ENCODE peak calls at places on chromosome 9, in six cellular contexts. D is mesenchymal stem cell, Q is IMR-90, C is H1, I is neuronal stem cell, N is mesendoderm. V is an unnamed sample.

GRCh38 chr9:136996361-136997281 is at the start of gene CLIC3:
- DNase-seq in C (peak), D (peak), I (no peak), Q (no peak), N (peak), V (peak)

GRCh38 chr9:69325409-69326212 is 596 bp downstream of the ENTREP1 start:
- DNase-seq in D (no peak), C (peak), I (no peak), Q (no peak), N (peak), V (peak)

GRCh38 chr9:33081128-33081851 is 4.8 kb upstream of the SMU1 start:
- DNase-seq in Q (peak), D (peak), C (no peak), I (peak), N (peak), V (peak)

GRCh38 chr9:108680946-108681345 is 174.8 kb downstream of the ACTL7B start:
- DNase-seq in I (no peak), C (no peak), Q (no peak), N (no peak), D (no peak), V (no peak)

GRCh38 chr9:77038281-77039036 is 19.0 kb downstream of the FOXB2 start:
- DNase-seq in N (no peak), I (no peak), D (no peak), C (no peak), Q (no peak), V (no peak)

GRCh38 chr9:5630038-5630507 is 1.2 kb downstream of the RIC1 start:
- DNase-seq in N (peak), Q (no peak), I (peak), C (no peak), D (peak), V (no peak)

GRCh38 chr9:124941689-124942561 is 1.0 kb upstream of the GOLGA1 start:
- DNase-seq in D (peak), C (peak), Q (peak), I (no peak), N (peak), V (peak)

GRCh38 chr9:127153484-127153883 is 31.0 kb upstream of the ANGPTL2 start:
- DNase-seq in N (no peak), I (no peak), Q (no peak), C (no peak), D (no peak), V (no peak)

GRCh38 chr9:20640331-20641187 is 18.3 kb upstream of the MLLT3 start:
- DNase-seq in D (no peak), Q (peak), N (no peak), I (no peak), C (no peak), V (no peak)

GRCh38 chr9:76417394-76417793 is 23.2 kb upstream of the RFK start:
- DNase-seq in C (no peak), N (no peak), I (no peak), D (no peak), Q (no peak), V (no peak)

GRCh38 chr9:130327781-130328348 is 62.3 kb downstream of the HMCN2 start:
- DNase-seq in N (no peak), C (no peak), D (peak), I (no peak), Q (peak), V (no peak)

GRCh38 chr9:72025956-72026355 is 34.5 kb downstream of the C9orf57 start:
- DNase-seq in C (no peak), D (no peak), N (no peak), I (no peak), Q (peak), V (no peak)

GRCh38 chr9:93684806-93685553 is 108.6 kb downstream of the PHF2 start:
- DNase-seq in N (peak), D (no peak), C (peak), Q (peak), I (no peak), V (peak)

GRCh38 chr9:129182625-129183494 is 4.8 kb upstream of the IER5L start:
- DNase-seq in D (peak), I (no peak), N (peak), C (peak), Q (no peak), V (peak)

GRCh38 chr9:127423591-127423933 is 620 bp upstream of the ZNF79 start:
- DNase-seq in C (no peak), Q (no peak), N (no peak), D (no peak), I (no peak), V (no peak)

GRCh38 chr9:114000671-114001409 is 77.3 kb downstream of the AMBP start:
- DNase-seq in I (no peak), D (no peak), N (peak), C (no peak), Q (peak), V (peak)

GRCh38 chr9:135297716-135298075 is 181.9 kb upstream of the PPP1R26 start:
- DNase-seq in Q (no peak), N (no peak), I (no peak), C (no peak), D (no peak), V (no peak)

GRCh38 chr9:70478963-70479641 is 64.6 kb upstream of the KLF9 start:
- DNase-seq in I (no peak), C (no peak), D (peak), Q (peak), N (no peak), V (no peak)

GRCh38 chr9:34403554-34404380 is 27.1 kb upstream of the MYORG start:
- DNase-seq in D (peak), C (peak), N (peak), Q (peak), I (peak), V (peak)

GRCh38 chr9:110444911-110445310 is 107.2 kb upstream of the TXNDC8 start:
- DNase-seq in I (no peak), C (no peak), Q (peak), D (peak), N (no peak), V (no peak)

GRCh38 chr9:108511200-108511756 is 344.5 kb downstream of the ACTL7B start:
- DNase-seq in C (no peak), I (no peak), Q (peak), D (no peak), N (no peak), V (no peak)

GRCh38 chr9:109411818-109412352 is 86.2 kb downstream of the PTPN3 start:
- DNase-seq in I (no peak), Q (peak), D (peak), C (no peak), N (peak), V (no peak)

GRCh38 chr9:118669986-118670385 is 699.2 kb downstream of the BRINP1 start:
- DNase-seq in C (no peak), I (no peak), N (no peak), D (no peak), Q (no peak), V (no peak)
- H3K23ac ChIP-seq in C (no peak), I (no peak), N (no peak), D (no peak), Q (no peak), V (no peak)

DNA sequence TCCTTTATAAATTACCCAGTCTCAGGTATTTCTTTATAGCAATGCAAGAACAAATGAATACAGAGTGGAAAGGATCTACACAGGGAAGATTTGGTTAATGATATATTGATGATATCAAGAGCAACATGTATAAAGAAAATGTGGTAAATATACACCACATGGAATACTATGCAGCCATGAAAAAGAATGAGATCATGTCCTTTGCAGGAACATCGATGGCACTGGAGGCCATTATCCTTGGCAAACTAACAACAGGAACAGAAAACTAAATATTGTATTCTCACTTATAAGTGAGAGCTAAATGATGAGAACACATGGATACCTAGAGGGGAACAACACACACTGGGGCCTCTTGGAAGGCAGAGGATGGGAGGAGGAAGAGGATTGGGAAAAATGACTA is 19.9 kb upstream of the PUM3 start:
- DNase-seq in C (no peak), N (no peak), I (no peak), D (no peak), Q (no peak), V (no peak)
- H4K8ac ChIP-seq in C (no peak), N (no peak), I (no peak), D (no peak), Q (no peak), V (no peak)

DNA sequence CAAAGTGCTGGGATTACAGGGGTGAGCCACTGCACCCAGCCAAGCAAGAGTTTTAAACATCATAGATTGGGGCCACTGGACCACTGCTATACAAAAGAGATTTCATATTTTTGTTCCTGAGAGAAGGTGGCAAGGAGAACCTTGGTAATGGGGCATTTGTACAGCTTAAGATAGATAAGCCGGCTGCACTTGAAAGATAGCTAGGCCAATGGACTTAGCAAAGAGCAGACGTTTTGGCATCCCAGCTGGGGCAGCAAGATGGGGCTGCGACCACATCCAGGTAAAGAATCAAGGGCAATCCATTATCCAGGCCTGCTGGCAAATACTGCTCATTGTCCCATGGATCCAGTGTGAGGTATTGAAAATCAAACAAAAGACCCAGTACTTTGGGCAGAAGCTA is 3.9 kb upstream of the ISCA1 start:
- DNase-seq in D (no peak), I (no peak), N (peak), Q (no peak), C (no peak), V (no peak)
- H3K23ac ChIP-seq in D (no peak), I (no peak), N (no peak), Q (no peak), C (no peak), V (no peak)

GRCh38 chr9:81614335-81614734 is 75.0 kb downstream of the TLE1 start:
- DNase-seq in N (no peak), I (no peak), D (no peak), Q (no peak), C (no peak), V (no peak)

GRCh38 chr9:81610739-81611107 is 78.6 kb downstream of the TLE1 start:
- DNase-seq in Q (no peak), N (no peak), D (no peak), C (no peak), I (no peak), V (no peak)

GRCh38 chr9:81613002-81613750 is 76.2 kb downstream of the TLE1 start:
- DNase-seq in D (peak), N (no peak), I (no peak), C (no peak), Q (peak), V (no peak)

GRCh38 chr9:81609782-81610738 is 79.3 kb downstream of the TLE1 start:
- DNase-seq in I (no peak), Q (peak), D (peak), C (no peak), N (peak), V (no peak)

DNA sequence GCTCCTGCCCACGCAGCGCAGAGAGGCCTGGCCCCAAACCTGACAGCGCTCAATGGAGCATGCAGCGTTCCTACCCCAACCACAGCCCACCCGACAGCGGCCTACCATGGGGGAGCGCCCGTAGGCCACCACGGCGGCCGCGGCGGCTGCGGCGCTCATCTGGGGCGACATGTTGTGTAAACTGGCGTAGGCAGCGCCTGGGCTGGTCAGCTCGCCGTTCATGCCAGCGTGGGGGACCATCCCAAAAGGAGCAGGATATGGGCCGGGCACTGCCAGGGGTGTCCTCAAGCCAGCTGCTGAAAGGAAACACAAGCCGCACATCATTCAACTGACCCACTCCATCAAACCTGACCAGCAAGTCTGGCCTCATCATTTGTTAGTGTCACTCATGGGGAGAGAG is 77.7 kb downstream of the TLE1 start:
- DNase-seq in Q (no peak), C (no peak), N (no peak), D (no peak), I (no peak), V (no peak)
- H4K8ac ChIP-seq in Q (no peak), C (no peak), N (no peak), D (peak), I (no peak), V (no peak)

GRCh38 chr9:83245979-83246659 is 183.2 kb upstream of the RASEF start:
- DNase-seq in I (no peak), Q (no peak), N (no peak), D (no peak), C (no peak), V (no peak)
- H3K23ac ChIP-seq in I (no peak), Q (no peak), N (no peak), D (no peak), C (no peak), V (no peak)

GRCh38 chr9:36136894-36137391 is 410 bp downstream of the GLIPR2 start:
- DNase-seq in Q (no peak), N (peak), D (no peak), C (peak), I (no peak), V (no peak)
- H4K8ac ChIP-seq in Q (peak), N (peak), D (no peak), C (peak), I (no peak), V (no peak)

V was measured in H9.